ENCODE peak calls at places on chromosome 11, in four cellular contexts. K is stromal cell of bone marrow; Y is naive thymus-derived CD8-positive, alpha-beta T cell; G is SK-N-DZ. S is an unnamed sample.

GRCh38 chr11:111302298-111302697 is 4.0 kb downstream of the POU2AF3 start:
- DNase-seq in K (no peak), G (peak), Y (no peak), S (peak)

GRCh38 chr11:61890536-61891330 is 612 bp downstream of the FADS3 start:
- DNase-seq in Y (no peak), K (peak), G (peak), S (peak)

GRCh38 chr11:102226702-102227101 is 90.6 kb upstream of the BIRC3 start:
- DNase-seq in Y (no peak), G (no peak), K (no peak), S (no peak)

GRCh38 chr11:125532668-125533067 is 36.6 kb upstream of the FEZ1 start:
- DNase-seq in G (peak), K (no peak), Y (no peak), S (peak)

GRCh38 chr11:44949160-44950035 is 1.3 kb downstream of the TP53I11 start:
- DNase-seq in Y (no peak), K (no peak), G (peak), S (peak)

GRCh38 chr11:61963016-61963281 is 4.5 kb downstream of the FTH1 start:
- DNase-seq in G (no peak), K (no peak), Y (peak), S (no peak)

GRCh38 chr11:88179141-88179540 is 3.9 kb upstream of the RAB38 start:
- DNase-seq in K (no peak), G (no peak), Y (no peak), S (no peak)

GRCh38 chr11:9726313-9727022 is 62.6 kb downstream of the SWAP70 start:
- DNase-seq in Y (no peak), K (peak), G (no peak), S (no peak)

GRCh38 chr11:80163011-80163410 is 722.2 kb upstream of the TENM4 start:
- DNase-seq in K (peak), G (no peak), Y (no peak), S (no peak)

GRCh38 chr11:73577496-73577917 is 20.4 kb downstream of the FAM168A start:
- DNase-seq in G (no peak), K (no peak), Y (no peak), S (no peak)

GRCh38 chr11:3641701-3642070 is at the start of gene ART5:
- DNase-seq in Y (no peak), K (no peak), G (no peak), S (no peak)

GRCh38 chr11:59097113-59097708 is 9.8 kb upstream of the FAM111B start:
- DNase-seq in G (peak), Y (peak), K (peak), S (peak)

GRCh38 chr11:108985611-108986279 is 320.9 kb downstream of the DDX10 start:
- DNase-seq in Y (no peak), K (peak), G (no peak), S (no peak)

GRCh38 chr11:108727665-108728064 is 62.8 kb downstream of the DDX10 start:
- DNase-seq in Y (no peak), K (no peak), G (no peak), S (no peak)

GRCh38 chr11:340539-341512 is 20.2 kb upstream of the IFITM3 start:
- DNase-seq in K (no peak), G (no peak), Y (no peak), S (no peak)

GRCh38 chr11:101582242-101583052 is 1.4 kb downstream of the TRPC6 start:
- DNase-seq in K (no peak), G (no peak), Y (no peak), S (no peak)

S was measured in NCI-H82.